ENCODE peak calls at places on chromosomes 7 and 10, in six cellular contexts. N is K562, U is HEK293T, V is A549, H is GM12878, O is HepG2. M is an unnamed sample.

GRCh38 chr7:30668102-30668501 is 14.2 kb downstream of the CRHR2 start:
- DNase-seq in N (no peak), U (no peak), V (no peak), H (no peak), O (no peak), M (no peak)

GRCh38 chr10:44696496-44696895 is 214.6 kb upstream of the TMEM72 start:
- DNase-seq in N (no peak), U (no peak), V (no peak), H (no peak), O (no peak), M (peak; percentile 36)

GRCh38 chr10:36172574-36172973 is 530.5 kb upstream of the FZD8 start:
- DNase-seq in N (no peak), U (no peak), V (no peak), H (no peak), O (no peak), M (peak; percentile 85)

GRCh38 chr7:140349172-140349771 is 49.1 kb downstream of the SLC37A3 start:
- DNase-seq in N (no peak), U (no peak), V (no peak), H (no peak), O (no peak), M (peak; percentile 20)

GRCh38 chr10:86100581-86101061 is 266.0 kb downstream of the GRID1 start:
- DNase-seq in N (no peak), U (peak; percentile 61), V (peak; percentile 47), H (no peak), O (peak; percentile 23), M (peak; percentile 4)

GRCh38 chr10:103154464-103155299 is 38.4 kb downstream of the NT5C2 start:
- DNase-seq in N (no peak), U (no peak), V (no peak), H (no peak), O (peak; percentile 66), M (no peak)

GRCh38 chr10:76555271-76555670 is 1082.3 kb downstream of the KCNMA1 start:
- DNase-seq in N (no peak), U (no peak), V (no peak), H (no peak), O (no peak), M (no peak)

GRCh38 chr7:15555385-15555859 is 6.4 kb downstream of the AGMO start:
- DNase-seq in N (no peak), U (no peak), V (peak; percentile 52), H (no peak), O (peak; percentile 3), M (peak; percentile 23)

GRCh38 chr7:96344236-96344635 is 22.3 kb upstream of the SLC25A13 start:
- DNase-seq in N (no peak), U (no peak), V (no peak), H (no peak), O (no peak), M (no peak)

GRCh38 chr10:125692932-125693847 is 10.2 kb upstream of the TEX36 start:
- DNase-seq in N (no peak), U (no peak), V (no peak), H (no peak), O (no peak), M (peak; percentile 7)

GRCh38 chr10:84842593-84842992 is 514.2 kb downstream of the CCSER2 start:
- DNase-seq in N (no peak), U (no peak), V (no peak), H (no peak), O (no peak), M (no peak)

GRCh38 chr10:36534471-36535002 is 590.9 kb upstream of the ANKRD30A start:
- DNase-seq in N (no peak), U (no peak), V (peak; percentile 40), H (no peak), O (no peak), M (peak; percentile 95)

GRCh38 chr7:130649004-130649790 is 19.4 kb downstream of the COPG2 start:
- DNase-seq in N (no peak), U (no peak), V (no peak), H (peak; percentile 63), O (no peak), M (peak; percentile 86)

GRCh38 chr10:103139803-103140202 is 53.3 kb downstream of the NT5C2 start:
- DNase-seq in N (no peak), U (no peak), V (peak; percentile 28), H (no peak), O (no peak), M (no peak)

GRCh38 chr10:93758911-93759410 is 1.2 kb downstream of the LGI1 start:
- DNase-seq in N (no peak), U (no peak), V (no peak), H (no peak), O (no peak), M (no peak)

GRCh38 chr7:37592366-37592765 is 91.2 kb upstream of the GPR141 start:
- DNase-seq in N (no peak), U (no peak), V (no peak), H (peak; percentile 4), O (no peak), M (no peak)

GRCh38 chr10:132387723-132388210 is 9.2 kb upstream of the PWWP2B start:
- DNase-seq in N (peak; percentile 68), U (peak; percentile 97), V (peak; percentile 41), H (no peak), O (peak; percentile 29), M (peak; percentile 36)

GRCh38 chr10:100730739-100731602 is 14.4 kb upstream of the PAX2 start:
- DNase-seq in N (no peak), U (no peak), V (peak; percentile 71), H (peak; percentile 40), O (peak; percentile 5), M (peak; percentile 6)

GRCh38 chr10:60480865-60481563 is 91.3 kb upstream of the ANK3 start:
- DNase-seq in N (no peak), U (no peak), V (peak; percentile 91), H (no peak), O (no peak), M (peak; percentile 76)

GRCh38 chr10:119309423-119309770 is 102.0 kb downstream of the GRK5 start:
- DNase-seq in N (no peak), U (no peak), V (no peak), H (peak; percentile 45), O (no peak), M (no peak)

GRCh38 chr10:119308556-119309422 is 101.4 kb downstream of the GRK5 start:
- DNase-seq in N (no peak), U (no peak), V (no peak), H (no peak), O (no peak), M (no peak)

GRCh38 chr10:119312241-119312640 is 104.9 kb downstream of the GRK5 start:
- DNase-seq in N (no peak), U (no peak), V (no peak), H (no peak), O (no peak), M (no peak)

GRCh38 chr10:119313024-119313423 is 105.7 kb downstream of the GRK5 start:
- DNase-seq in N (no peak), U (no peak), V (no peak), H (no peak), O (no peak), M (no peak)

GRCh38 chr10:119310807-119311206 is 103.4 kb downstream of the GRK5 start:
- DNase-seq in N (no peak), U (no peak), V (no peak), H (no peak), O (no peak), M (no peak)
- TF ChIP-seq BHLHE40 in N (no peak), U (no peak), V (no peak), H (no peak), O (no peak), M (no peak)

GRCh38 chr10:113442340-113442739 is 110.5 kb upstream of the HABP2 start:
- DNase-seq in N (no peak), U (no peak), V (no peak), H (no peak), O (no peak), M (no peak)

GRCh38 chr10:113447278-113447677 is 105.6 kb upstream of the HABP2 start:
- DNase-seq in N (no peak), U (no peak), V (no peak), H (no peak), O (no peak), M (no peak)

GRCh38 chr10:113444766-113445365 is 108.0 kb upstream of the HABP2 start:
- DNase-seq in N (no peak), U (no peak), V (no peak), H (no peak), O (no peak), M (no peak)

GRCh38 chr10:113446739-113447138 is 106.1 kb upstream of the HABP2 start:
- DNase-seq in N (no peak), U (no peak), V (no peak), H (no peak), O (no peak), M (no peak)

GRCh38 chr10:113445736-113446135 is 107.1 kb upstream of the HABP2 start:
- DNase-seq in N (no peak), U (no peak), V (no peak), H (no peak), O (no peak), M (no peak)
- TF ChIP-seq BHLHE40 in N (no peak), U (no peak), V (no peak), H (no peak), O (no peak), M (no peak)

GRCh38 chr7:29555061-29555460 is 8.6 kb upstream of the PRR15 start:
- DNase-seq in N (no peak), U (no peak), V (no peak), H (no peak), O (no peak), M (no peak)

GRCh38 chr7:29562307-29562706 is 1.3 kb upstream of the PRR15 start:
- DNase-seq in N (no peak), U (no peak), V (no peak), H (no peak), O (no peak), M (no peak)

GRCh38 chr7:29556405-29557195 is 7.0 kb upstream of the PRR15 start:
- DNase-seq in N (peak; percentile 7), U (no peak), V (no peak), H (no peak), O (no peak), M (no peak)

GRCh38 chr7:29561271-29561670 is 2.4 kb upstream of the PRR15 start:
- DNase-seq in N (no peak), U (no peak), V (no peak), H (no peak), O (no peak), M (no peak)

DNA sequence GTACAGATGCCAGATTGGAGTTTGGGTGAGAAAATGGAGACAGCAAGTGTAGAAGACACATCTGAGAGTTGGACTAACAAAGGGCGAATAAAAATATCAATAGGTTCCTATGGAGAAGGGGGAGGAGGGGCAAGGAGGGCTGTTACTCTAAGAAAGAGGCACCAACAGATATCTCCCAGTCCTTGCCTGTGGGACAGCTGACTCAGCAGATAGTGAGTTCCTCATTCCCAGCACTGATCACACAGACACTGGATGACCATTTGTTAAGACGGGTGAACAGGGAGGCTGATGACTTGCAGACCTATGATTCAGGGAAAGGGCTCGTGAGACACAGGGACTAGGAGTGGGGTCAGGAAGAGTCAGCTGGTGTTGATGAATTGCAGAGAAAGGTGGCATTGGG is 5.7 kb upstream of the PRR15 start:
- DNase-seq in N (peak; percentile 62), U (no peak), V (peak; percentile 6), H (no peak), O (no peak), M (no peak)
- TF ChIP-seq BHLHE40 in N (peak; percentile 23), U (no peak), V (no peak), H (no peak), O (no peak), M (no peak)

GRCh38 chr7:128920913-128921582 is 10.5 kb upstream of the KCP start:
- DNase-seq in N (no peak), U (no peak), V (no peak), H (no peak), O (no peak), M (no peak)
- TF ChIP-seq BHLHE40 in N (no peak), U (no peak), V (no peak), H (no peak), O (no peak), M (no peak)

GRCh38 chr10:107966817-107967216 is 802.3 kb upstream of the SORCS1 start:
- DNase-seq in N (no peak), U (no peak), V (no peak), H (no peak), O (no peak), M (no peak)
- TF ChIP-seq BHLHE40 in N (no peak), U (no peak), V (no peak), H (no peak), O (no peak), M (no peak)

M was measured in IMR-90.